ENCODE peak calls at places on chromosomes 1 and 21, in five cellular contexts. One of them, this sample, is unnamed.

GRCh38 chr1:152035406-152036315 is 1.1 kb downstream of the S100A11 start:
- DNase-seq in transverse colon: peak; percentile 48
- DNase-seq in esophagus muscularis mucosa: no peak
- DNase-seq in sigmoid colon: no peak
- DNase-seq in suprapubic skin: no peak
- DNase-seq in this sample: no peak

GRCh38 chr1:22760453-22760852 is 49.8 kb downstream of the EPHB2 start:
- DNase-seq in transverse colon: no peak
- DNase-seq in esophagus muscularis mucosa: no peak
- DNase-seq in sigmoid colon: no peak
- DNase-seq in suprapubic skin: no peak
- DNase-seq in this sample: no peak

GRCh38 chr1:77832889-77833288 is 53.4 kb downstream of the MIGA1 start:
- DNase-seq in transverse colon: no peak
- DNase-seq in esophagus muscularis mucosa: no peak
- DNase-seq in sigmoid colon: no peak
- DNase-seq in suprapubic skin: no peak
- DNase-seq in this sample: no peak

GRCh38 chr1:241156231-241156965 is 200.6 kb downstream of the RGS7 start:
- DNase-seq in transverse colon: peak; percentile 64
- DNase-seq in esophagus muscularis mucosa: no peak
- DNase-seq in sigmoid colon: no peak
- DNase-seq in suprapubic skin: no peak
- DNase-seq in this sample: peak; percentile 39

GRCh38 chr1:158035014-158035413 is 41.6 kb downstream of the KIRREL1 start:
- DNase-seq in transverse colon: no peak
- DNase-seq in esophagus muscularis mucosa: no peak
- DNase-seq in sigmoid colon: no peak
- DNase-seq in suprapubic skin: no peak
- DNase-seq in this sample: no peak

GRCh38 chr1:49694251-49694827 is 329.4 kb downstream of the AGBL4 start:
- DNase-seq in transverse colon: no peak
- DNase-seq in esophagus muscularis mucosa: no peak
- DNase-seq in sigmoid colon: no peak
- DNase-seq in suprapubic skin: no peak
- DNase-seq in this sample: no peak

GRCh38 chr1:19903621-19904020 is 19.8 kb downstream of the PLA2G2E start:
- DNase-seq in transverse colon: no peak
- DNase-seq in esophagus muscularis mucosa: no peak
- DNase-seq in sigmoid colon: no peak
- DNase-seq in suprapubic skin: no peak
- DNase-seq in this sample: no peak

GRCh38 chr21:38766987-38767722 is 38.6 kb upstream of the ETS2 start:
- DNase-seq in transverse colon: peak; percentile 42
- DNase-seq in esophagus muscularis mucosa: no peak
- DNase-seq in sigmoid colon: no peak
- DNase-seq in suprapubic skin: no peak
- DNase-seq in this sample: peak; percentile 29

GRCh38 chr1:184753608-184754478 is 815 bp downstream of the EDEM3 start:
- DNase-seq in transverse colon: peak; percentile 51
- DNase-seq in esophagus muscularis mucosa: peak; percentile 92
- DNase-seq in sigmoid colon: peak; percentile 73
- DNase-seq in suprapubic skin: peak; percentile 75
- DNase-seq in this sample: peak; percentile 45

GRCh38 chr1:39354572-39354971 is 136.9 kb upstream of the BMP8A start:
- DNase-seq in transverse colon: no peak
- DNase-seq in esophagus muscularis mucosa: no peak
- DNase-seq in sigmoid colon: no peak
- DNase-seq in suprapubic skin: no peak
- DNase-seq in this sample: no peak

GRCh38 chr1:2611034-2611501 is 21.7 kb downstream of the MMEL1 start:
- DNase-seq in transverse colon: peak; percentile 77
- DNase-seq in esophagus muscularis mucosa: no peak
- DNase-seq in sigmoid colon: peak; percentile 64
- DNase-seq in suprapubic skin: peak; percentile 61
- DNase-seq in this sample: peak; percentile 56

GRCh38 chr1:220803401-220804201 is 16.9 kb downstream of the MTARC1 start:
- DNase-seq in transverse colon: no peak
- DNase-seq in esophagus muscularis mucosa: no peak
- DNase-seq in sigmoid colon: no peak
- DNase-seq in suprapubic skin: no peak
- DNase-seq in this sample: no peak

GRCh38 chr1:247407180-247407616 is 8.8 kb upstream of the NLRP3 start:
- DNase-seq in transverse colon: peak; percentile 37
- DNase-seq in esophagus muscularis mucosa: no peak
- DNase-seq in sigmoid colon: peak; percentile 72
- DNase-seq in suprapubic skin: no peak
- DNase-seq in this sample: peak; percentile 36

GRCh38 chr1:179230251-179230650 is 774 bp upstream of the ABL2 start:
- DNase-seq in transverse colon: no peak
- DNase-seq in esophagus muscularis mucosa: no peak
- DNase-seq in sigmoid colon: no peak
- DNase-seq in suprapubic skin: no peak
- DNase-seq in this sample: no peak

GRCh38 chr21:42583992-42584641 is 69.3 kb upstream of the PDE9A start:
- DNase-seq in transverse colon: no peak
- DNase-seq in esophagus muscularis mucosa: no peak
- DNase-seq in sigmoid colon: no peak
- DNase-seq in suprapubic skin: peak; percentile 52
- DNase-seq in this sample: no peak

GRCh38 chr1:230124187-230125128 is 57.4 kb downstream of the GALNT2 start:
- DNase-seq in transverse colon: no peak
- DNase-seq in esophagus muscularis mucosa: no peak
- DNase-seq in sigmoid colon: no peak
- DNase-seq in suprapubic skin: no peak
- DNase-seq in this sample: no peak

GRCh38 chr1:150069923-150070322 is 2.3 kb downstream of the VPS45 start:
- DNase-seq in transverse colon: no peak
- DNase-seq in esophagus muscularis mucosa: no peak
- DNase-seq in sigmoid colon: no peak
- DNase-seq in suprapubic skin: no peak
- DNase-seq in this sample: no peak

GRCh38 chr21:41768371-41769042 is 1.7 kb upstream of the RIPK4 start:
- DNase-seq in transverse colon: peak; percentile 84
- DNase-seq in esophagus muscularis mucosa: no peak
- DNase-seq in sigmoid colon: peak; percentile 63
- DNase-seq in suprapubic skin: peak; percentile 62
- DNase-seq in this sample: peak; percentile 78

GRCh38 chr1:238701024-238701423 is 685.3 kb upstream of the CHRM3 start:
- DNase-seq in transverse colon: no peak
- DNase-seq in esophagus muscularis mucosa: no peak
- DNase-seq in sigmoid colon: no peak
- DNase-seq in suprapubic skin: no peak
- DNase-seq in this sample: no peak

GRCh38 chr1:22745675-22746585 is 35.3 kb downstream of the EPHB2 start:
- DNase-seq in transverse colon: peak; percentile 76
- DNase-seq in esophagus muscularis mucosa: no peak
- DNase-seq in sigmoid colon: no peak
- DNase-seq in suprapubic skin: no peak
- DNase-seq in this sample: no peak

GRCh38 chr1:116587496-116588308 is 16.9 kb upstream of the CD58 start:
- DNase-seq in transverse colon: no peak
- DNase-seq in esophagus muscularis mucosa: no peak
- DNase-seq in sigmoid colon: no peak
- DNase-seq in suprapubic skin: no peak
- DNase-seq in this sample: no peak

GRCh38 chr1:147585640-147586383 is 44.5 kb downstream of the BCL9 start:
- DNase-seq in transverse colon: no peak
- DNase-seq in esophagus muscularis mucosa: no peak
- DNase-seq in sigmoid colon: no peak
- DNase-seq in suprapubic skin: no peak
- DNase-seq in this sample: no peak

GRCh38 chr1:4778056-4778455 is 123.6 kb downstream of the AJAP1 start:
- DNase-seq in transverse colon: no peak
- DNase-seq in esophagus muscularis mucosa: no peak
- DNase-seq in sigmoid colon: no peak
- DNase-seq in suprapubic skin: no peak
- DNase-seq in this sample: no peak

GRCh38 chr1:20616468-20617156 is 16.6 kb upstream of the PINK1 start:
- DNase-seq in transverse colon: no peak
- DNase-seq in esophagus muscularis mucosa: no peak
- DNase-seq in sigmoid colon: no peak
- DNase-seq in suprapubic skin: no peak
- DNase-seq in this sample: no peak

GRCh38 chr1:26012862-26013261 is 8.7 kb upstream of the EXTL1 start:
- DNase-seq in transverse colon: no peak
- DNase-seq in esophagus muscularis mucosa: no peak
- DNase-seq in sigmoid colon: no peak
- DNase-seq in suprapubic skin: no peak
- DNase-seq in this sample: peak; percentile 36

GRCh38 chr1:47593001-47593568 is 155.2 kb downstream of the FOXD2 start:
- DNase-seq in transverse colon: no peak
- DNase-seq in esophagus muscularis mucosa: peak; percentile 87
- DNase-seq in sigmoid colon: no peak
- DNase-seq in suprapubic skin: no peak
- DNase-seq in this sample: no peak

DNA sequence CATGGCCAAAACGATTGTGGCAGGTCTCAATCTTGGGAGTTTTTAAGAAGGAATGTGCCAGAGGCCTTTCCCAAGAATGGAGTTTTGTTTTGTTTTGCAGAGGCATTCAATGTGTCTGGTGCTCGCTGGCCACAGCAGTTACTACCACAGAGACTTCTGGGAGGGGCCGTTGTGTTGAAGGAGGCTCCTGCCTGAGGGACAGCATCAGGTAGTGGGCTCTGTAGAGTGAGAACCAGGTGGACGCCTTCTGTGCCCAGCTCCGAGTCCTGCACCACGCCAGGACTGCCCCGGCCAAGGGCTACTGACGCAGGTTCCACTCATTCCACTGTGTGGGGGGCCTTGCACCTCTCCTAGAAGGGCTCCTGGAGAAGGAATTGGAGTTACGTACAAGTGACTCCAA is 44.9 kb upstream of the RBM15 start:
- DNase-seq in transverse colon: no peak
- DNase-seq in esophagus muscularis mucosa: no peak
- DNase-seq in sigmoid colon: no peak
- DNase-seq in suprapubic skin: no peak
- DNase-seq in this sample: no peak
- TF ChIP-seq EP300 in transverse colon: no peak
- TF ChIP-seq EP300 in esophagus muscularis mucosa: no peak
- TF ChIP-seq EP300 in sigmoid colon: no peak
- TF ChIP-seq EP300 in suprapubic skin: no peak
- TF ChIP-seq EP300 in this sample: no peak

GRCh38 chr1:54171636-54172035 is 18.8 kb upstream of the CDCP2 start:
- DNase-seq in transverse colon: no peak
- DNase-seq in esophagus muscularis mucosa: no peak
- DNase-seq in sigmoid colon: no peak
- DNase-seq in suprapubic skin: no peak
- DNase-seq in this sample: no peak

GRCh38 chr1:54174106-54174505 is 21.3 kb upstream of the CDCP2 start:
- DNase-seq in transverse colon: no peak
- DNase-seq in esophagus muscularis mucosa: no peak
- DNase-seq in sigmoid colon: no peak
- DNase-seq in suprapubic skin: no peak
- DNase-seq in this sample: no peak

GRCh38 chr1:54170961-54171460 is 18.2 kb upstream of the CDCP2 start:
- DNase-seq in transverse colon: no peak
- DNase-seq in esophagus muscularis mucosa: no peak
- DNase-seq in sigmoid colon: no peak
- DNase-seq in suprapubic skin: no peak
- DNase-seq in this sample: no peak

GRCh38 chr1:54173681-54174080 is 20.9 kb upstream of the CDCP2 start:
- DNase-seq in transverse colon: no peak
- DNase-seq in esophagus muscularis mucosa: no peak
- DNase-seq in sigmoid colon: no peak
- DNase-seq in suprapubic skin: no peak
- DNase-seq in this sample: no peak

DNA sequence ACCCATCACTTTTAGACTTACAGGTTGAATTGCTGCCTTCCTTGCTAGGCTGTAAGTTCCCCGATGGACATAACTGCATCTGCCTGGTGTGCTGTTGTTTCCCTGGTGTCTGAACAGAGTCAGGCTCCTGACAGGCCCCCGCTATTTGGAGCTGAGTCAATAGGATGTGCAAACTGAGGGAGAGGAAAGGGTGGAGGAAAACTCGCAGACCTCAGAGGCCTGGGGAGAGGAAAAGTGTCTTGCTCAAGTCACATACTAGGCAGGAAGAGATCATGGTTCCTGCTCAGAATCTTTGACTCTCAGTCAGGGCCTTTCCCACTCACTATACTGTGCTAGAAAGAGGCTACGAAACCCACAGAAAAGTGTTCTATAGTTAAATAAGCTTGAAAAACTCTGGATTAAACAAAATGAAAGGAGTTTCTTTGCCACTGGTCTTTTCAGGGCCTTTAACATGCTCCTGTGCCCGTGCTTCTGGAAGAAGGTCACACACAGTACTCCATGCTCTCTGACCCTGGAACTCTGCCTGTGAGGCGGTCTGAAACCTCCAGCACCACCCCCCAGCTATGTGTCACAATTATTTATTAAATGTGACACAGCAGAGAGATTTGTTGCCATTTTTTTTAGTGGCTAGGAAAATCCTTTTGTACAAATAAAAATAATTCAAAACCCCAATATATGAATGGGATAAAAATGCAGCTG is 20.0 kb upstream of the CDCP2 start:
- DNase-seq in transverse colon: no peak
- DNase-seq in esophagus muscularis mucosa: no peak
- DNase-seq in sigmoid colon: no peak
- DNase-seq in suprapubic skin: no peak
- DNase-seq in this sample: no peak
- TF ChIP-seq POLR2AphosphoS5 in transverse colon: no peak
- TF ChIP-seq POLR2AphosphoS5 in esophagus muscularis mucosa: no peak
- TF ChIP-seq POLR2AphosphoS5 in sigmoid colon: no peak
- TF ChIP-seq POLR2AphosphoS5 in suprapubic skin: no peak
- TF ChIP-seq POLR2AphosphoS5 in this sample: no peak

DNA sequence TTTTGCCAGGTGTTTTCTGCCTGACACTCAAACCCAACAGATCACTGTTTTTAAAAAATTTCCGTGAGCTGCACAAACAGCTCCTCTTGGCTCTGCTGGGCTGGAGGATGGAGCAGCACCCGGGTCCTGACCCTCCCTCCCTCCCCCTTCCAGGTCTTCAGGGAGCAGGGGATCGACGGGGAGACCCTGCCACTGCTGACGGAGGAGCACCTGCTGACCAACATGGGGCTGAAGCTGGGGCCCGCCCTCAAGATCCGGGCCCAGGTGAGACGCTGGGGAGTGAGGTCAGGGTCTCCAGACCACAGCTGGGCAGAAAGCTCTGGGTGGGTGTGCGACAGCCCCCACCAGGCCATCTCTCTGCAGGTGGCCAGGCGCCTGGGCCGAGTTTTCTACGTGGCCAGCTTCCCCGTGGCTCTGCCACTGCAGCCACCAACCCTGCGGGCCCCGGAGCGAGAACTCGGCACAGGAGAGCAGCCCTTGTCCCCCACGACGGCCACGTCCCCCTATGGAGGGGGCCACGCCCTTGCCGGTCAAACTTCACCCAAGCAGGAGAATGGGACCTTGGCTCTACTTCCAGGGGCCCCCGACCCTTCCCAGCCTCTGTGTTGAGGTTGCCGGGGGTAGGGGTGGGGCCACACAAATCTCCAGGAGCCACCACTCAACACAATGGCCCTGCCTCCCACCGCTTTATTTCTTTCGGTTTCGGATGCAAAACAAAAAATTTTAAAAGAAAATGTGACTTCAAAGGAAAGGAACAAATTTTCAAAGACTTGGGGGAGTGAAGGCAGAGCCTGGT is 15.3 kb downstream of the NOC2L start:
- DNase-seq in transverse colon: no peak
- DNase-seq in esophagus muscularis mucosa: no peak
- DNase-seq in sigmoid colon: no peak
- DNase-seq in suprapubic skin: no peak
- DNase-seq in this sample: no peak
- H3K4me3 ChIP-seq in transverse colon: no peak overlapping the region
- H3K4me3 ChIP-seq in esophagus muscularis mucosa: no peak overlapping the region
- H3K4me3 ChIP-seq in sigmoid colon: no peak overlapping the region
- H3K4me3 ChIP-seq in suprapubic skin: no peak overlapping the region
- H3K4me3 ChIP-seq in this sample: no peak overlapping the region

GRCh38 chr1:33709174-33709573 is 154.7 kb upstream of the HMGB4 start:
- DNase-seq in transverse colon: no peak
- DNase-seq in esophagus muscularis mucosa: peak; percentile 50
- DNase-seq in sigmoid colon: no peak
- DNase-seq in suprapubic skin: no peak
- DNase-seq in this sample: no peak
- TF ChIP-seq EP300 in transverse colon: no peak
- TF ChIP-seq EP300 in esophagus muscularis mucosa: no peak
- TF ChIP-seq EP300 in sigmoid colon: no peak
- TF ChIP-seq EP300 in suprapubic skin: no peak
- TF ChIP-seq EP300 in this sample: no peak

This sample was measured in stomach.